ENCODE peak calls at places on chromosomes 3 and 15, in four cellular contexts. One of them, this sample, is unnamed.

GRCh38 chr3:159872374-159873109 is 116.1 kb upstream of the IL12A start:
- DNase-seq in stomach: no peak
- DNase-seq in tibial artery: no peak
- DNase-seq in cardiac muscle cell: peak; percentile 74
- DNase-seq in this sample: peak; percentile 85

GRCh38 chr3:123732447-123732846 is 147.6 kb upstream of the HACD2 start:
- DNase-seq in tibial artery: no peak
- DNase-seq in cardiac muscle cell: no peak
- DNase-seq in stomach: no peak
- DNase-seq in this sample: no peak

GRCh38 chr15:78615151-78615589 is 5.6 kb downstream of the CHRNA3 start:
- DNase-seq in cardiac muscle cell: no peak
- DNase-seq in stomach: peak; percentile 9
- DNase-seq in tibial artery: no peak
- DNase-seq in this sample: no peak

GRCh38 chr15:67105991-67106763 is 40.8 kb downstream of the SMAD3 start:
- DNase-seq in stomach: no peak
- DNase-seq in tibial artery: no peak
- DNase-seq in cardiac muscle cell: no peak
- DNase-seq in this sample: no peak

GRCh38 chr3:193556841-193557240 is 2.1 kb upstream of the ATP13A4 start:
- DNase-seq in cardiac muscle cell: no peak
- DNase-seq in tibial artery: no peak
- DNase-seq in stomach: peak; percentile 87
- DNase-seq in this sample: no peak

GRCh38 chr15:31150732-31151212 is 49.2 kb upstream of the TRPM1 start:
- DNase-seq in stomach: no peak
- DNase-seq in cardiac muscle cell: no peak
- DNase-seq in tibial artery: no peak
- DNase-seq in this sample: no peak

GRCh38 chr3:43923101-43923979 is 232.6 kb downstream of the ABHD5 start:
- DNase-seq in tibial artery: no peak
- DNase-seq in cardiac muscle cell: no peak
- DNase-seq in stomach: no peak
- DNase-seq in this sample: no peak

GRCh38 chr3:61848885-61849284 is 287.5 kb downstream of the PTPRG start:
- DNase-seq in cardiac muscle cell: peak; percentile 97
- DNase-seq in stomach: no peak
- DNase-seq in tibial artery: peak; percentile 41
- DNase-seq in this sample: peak; percentile 94

GRCh38 chr15:51842852-51843737 is 13.6 kb downstream of the TMOD3 start:
- DNase-seq in tibial artery: no peak
- DNase-seq in cardiac muscle cell: peak; percentile 33
- DNase-seq in stomach: no peak
- DNase-seq in this sample: peak; percentile 28

GRCh38 chr3:70608434-70608833 is 296.0 kb upstream of the MDFIC2 start:
- DNase-seq in stomach: no peak
- DNase-seq in tibial artery: no peak
- DNase-seq in cardiac muscle cell: no peak
- DNase-seq in this sample: no peak

GRCh38 chr15:69561071-69561784 is 108.6 kb downstream of the RPLP1 start:
- DNase-seq in cardiac muscle cell: no peak
- DNase-seq in tibial artery: no peak
- DNase-seq in stomach: peak; percentile 79
- DNase-seq in this sample: no peak

GRCh38 chr3:105040026-105040622 is 326.6 kb upstream of the ALCAM start:
- DNase-seq in cardiac muscle cell: peak; percentile 38
- DNase-seq in stomach: no peak
- DNase-seq in tibial artery: no peak
- DNase-seq in this sample: no peak

GRCh38 chr15:60565407-60565806 is 86.5 kb upstream of the ICE2 start:
- DNase-seq in tibial artery: no peak
- DNase-seq in cardiac muscle cell: no peak
- DNase-seq in stomach: no peak
- DNase-seq in this sample: no peak

GRCh38 chr3:127688416-127689265 is 15.9 kb downstream of the ABTB1 start:
- DNase-seq in tibial artery: peak; percentile 29
- DNase-seq in cardiac muscle cell: peak; percentile 34
- DNase-seq in stomach: no peak
- DNase-seq in this sample: peak; percentile 72

GRCh38 chr3:113035387-113035982 is 44.7 kb downstream of the GTPBP8 start:
- DNase-seq in cardiac muscle cell: peak; percentile 74
- DNase-seq in tibial artery: peak; percentile 21
- DNase-seq in stomach: peak; percentile 25
- DNase-seq in this sample: peak; percentile 69

GRCh38 chr3:79032686-79033318 is 735.0 kb downstream of the ROBO1 start:
- DNase-seq in tibial artery: no peak
- DNase-seq in stomach: no peak
- DNase-seq in cardiac muscle cell: peak; percentile 75
- DNase-seq in this sample: peak; percentile 57

GRCh38 chr15:69862540-69862939 is 235.2 kb downstream of the TLE3 start:
- DNase-seq in cardiac muscle cell: peak; percentile 40
- DNase-seq in tibial artery: no peak
- DNase-seq in stomach: no peak
- DNase-seq in this sample: no peak

GRCh38 chr15:80556694-80557367 is 138.3 kb upstream of the ABHD17C start:
- DNase-seq in tibial artery: no peak
- DNase-seq in stomach: no peak
- DNase-seq in cardiac muscle cell: peak; percentile 33
- DNase-seq in this sample: peak; percentile 57

GRCh38 chr15:83044156-83044555 is 22.9 kb downstream of the BTBD1 start:
- DNase-seq in stomach: no peak
- DNase-seq in cardiac muscle cell: no peak
- DNase-seq in tibial artery: no peak
- DNase-seq in this sample: no peak

GRCh38 chr3:52532517-52532837 is 1.2 kb downstream of the NT5DC2 start:
- DNase-seq in tibial artery: no peak
- DNase-seq in stomach: peak; percentile 41
- DNase-seq in cardiac muscle cell: peak; percentile 77
- DNase-seq in this sample: no peak

GRCh38 chr3:193816656-193817311 is 223.8 kb downstream of the OPA1 start:
- DNase-seq in tibial artery: peak; percentile 33
- DNase-seq in cardiac muscle cell: peak; percentile 80
- DNase-seq in stomach: peak; percentile 73
- DNase-seq in this sample: peak; percentile 4

GRCh38 chr15:37015476-37015875 is 84.9 kb downstream of the MEIS2 start:
- DNase-seq in tibial artery: no peak
- DNase-seq in stomach: no peak
- DNase-seq in cardiac muscle cell: no peak
- DNase-seq in this sample: no peak

GRCh38 chr15:93566777-93567176 is 477.8 kb upstream of the RGMA start:
- DNase-seq in stomach: no peak
- DNase-seq in tibial artery: no peak
- DNase-seq in cardiac muscle cell: no peak
- DNase-seq in this sample: no peak

GRCh38 chr3:46146548-46146947 is 61.6 kb downstream of the CCR1 start:
- DNase-seq in tibial artery: no peak
- DNase-seq in cardiac muscle cell: no peak
- DNase-seq in stomach: no peak
- DNase-seq in this sample: no peak

GRCh38 chr15:25701716-25702465 is 161.2 kb downstream of the ATP10A start:
- DNase-seq in cardiac muscle cell: no peak
- DNase-seq in tibial artery: no peak
- DNase-seq in stomach: no peak
- DNase-seq in this sample: no peak

GRCh38 chr15:48996276-48996675 is 32.6 kb upstream of the SHC4 start:
- DNase-seq in stomach: no peak
- DNase-seq in tibial artery: no peak
- DNase-seq in cardiac muscle cell: no peak
- DNase-seq in this sample: peak; percentile 52

GRCh38 chr3:183967693-183968092 is 50.0 kb downstream of the ABCC5 start:
- DNase-seq in tibial artery: no peak
- DNase-seq in cardiac muscle cell: no peak
- DNase-seq in stomach: no peak
- DNase-seq in this sample: no peak

GRCh38 chr3:123419156-123419849 is 29.6 kb downstream of the ADCY5 start:
- DNase-seq in tibial artery: no peak
- DNase-seq in stomach: no peak
- DNase-seq in cardiac muscle cell: no peak
- DNase-seq in this sample: no peak

GRCh38 chr3:38136272-38136806 is 588 bp downstream of the ACAA1 start:
- DNase-seq in cardiac muscle cell: peak; percentile 41
- DNase-seq in stomach: peak; percentile 30
- DNase-seq in tibial artery: no peak
- DNase-seq in this sample: peak; percentile 52

GRCh38 chr15:41865490-41866055 is 26.9 kb downstream of the PLA2G4B start:
- DNase-seq in stomach: no peak
- DNase-seq in cardiac muscle cell: no peak
- DNase-seq in tibial artery: no peak
- DNase-seq in this sample: no peak

GRCh38 chr3:122214718-122215117 is 31.2 kb downstream of the CASR start:
- DNase-seq in cardiac muscle cell: no peak
- DNase-seq in stomach: no peak
- DNase-seq in tibial artery: no peak
- DNase-seq in this sample: no peak

GRCh38 chr3:19931180-19931692 is 2.8 kb downstream of the EFHB start:
- DNase-seq in tibial artery: no peak
- DNase-seq in stomach: no peak
- DNase-seq in cardiac muscle cell: no peak
- DNase-seq in this sample: no peak

DNA sequence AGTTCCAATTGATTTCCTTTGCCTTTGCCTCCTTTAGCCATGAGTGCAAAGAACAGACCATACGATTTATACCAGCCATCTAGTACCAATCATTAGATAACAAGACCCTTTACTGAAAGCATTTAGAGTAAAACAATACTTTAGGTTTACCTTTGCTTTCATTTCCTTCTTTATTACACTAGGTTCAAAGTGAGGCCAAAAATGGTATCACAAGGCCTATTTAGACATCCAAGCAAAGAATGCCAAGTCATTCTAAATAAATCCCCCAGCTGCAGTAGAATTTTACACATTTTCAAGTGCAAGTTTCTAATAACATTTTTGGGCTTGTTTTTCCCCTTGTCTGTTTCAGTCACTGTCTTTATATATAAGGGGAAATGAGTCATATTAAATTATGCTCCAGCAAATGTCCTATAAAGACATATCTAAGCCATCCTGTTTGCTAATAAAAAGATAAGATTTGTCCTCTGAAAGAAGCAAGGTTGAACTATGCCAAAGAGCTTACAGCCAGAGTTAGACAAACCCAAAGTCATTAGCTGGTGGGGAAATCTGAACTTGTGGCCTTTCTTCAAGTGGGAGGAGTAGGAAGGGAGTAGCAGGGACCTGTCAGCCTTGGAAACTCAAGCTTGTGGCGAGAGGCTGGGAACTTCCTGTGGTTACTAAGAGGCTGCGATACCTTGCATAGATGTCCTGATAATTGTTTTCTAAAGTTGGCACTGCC is 232.7 kb downstream of the MECOM start:
- DNase-seq in tibial artery: no peak
- DNase-seq in stomach: peak; percentile 60
- DNase-seq in cardiac muscle cell: peak; percentile 85
- DNase-seq in this sample: no peak
- H3K4me3 ChIP-seq in tibial artery: no peak overlapping the region
- H3K4me3 ChIP-seq in stomach: no peak overlapping the region
- H3K4me3 ChIP-seq in cardiac muscle cell: no peak overlapping the region
- H3K4me3 ChIP-seq in this sample: no peak overlapping the region

GRCh38 chr3:155411500-155412223 is 118.2 kb upstream of the STRIT1 start:
- DNase-seq in tibial artery: no peak
- DNase-seq in cardiac muscle cell: no peak
- DNase-seq in stomach: no peak
- DNase-seq in this sample: no peak
- TF ChIP-seq CTCF in tibial artery: no peak
- TF ChIP-seq CTCF in cardiac muscle cell: no peak
- TF ChIP-seq CTCF in stomach: no peak
- TF ChIP-seq CTCF in this sample: no peak

DNA sequence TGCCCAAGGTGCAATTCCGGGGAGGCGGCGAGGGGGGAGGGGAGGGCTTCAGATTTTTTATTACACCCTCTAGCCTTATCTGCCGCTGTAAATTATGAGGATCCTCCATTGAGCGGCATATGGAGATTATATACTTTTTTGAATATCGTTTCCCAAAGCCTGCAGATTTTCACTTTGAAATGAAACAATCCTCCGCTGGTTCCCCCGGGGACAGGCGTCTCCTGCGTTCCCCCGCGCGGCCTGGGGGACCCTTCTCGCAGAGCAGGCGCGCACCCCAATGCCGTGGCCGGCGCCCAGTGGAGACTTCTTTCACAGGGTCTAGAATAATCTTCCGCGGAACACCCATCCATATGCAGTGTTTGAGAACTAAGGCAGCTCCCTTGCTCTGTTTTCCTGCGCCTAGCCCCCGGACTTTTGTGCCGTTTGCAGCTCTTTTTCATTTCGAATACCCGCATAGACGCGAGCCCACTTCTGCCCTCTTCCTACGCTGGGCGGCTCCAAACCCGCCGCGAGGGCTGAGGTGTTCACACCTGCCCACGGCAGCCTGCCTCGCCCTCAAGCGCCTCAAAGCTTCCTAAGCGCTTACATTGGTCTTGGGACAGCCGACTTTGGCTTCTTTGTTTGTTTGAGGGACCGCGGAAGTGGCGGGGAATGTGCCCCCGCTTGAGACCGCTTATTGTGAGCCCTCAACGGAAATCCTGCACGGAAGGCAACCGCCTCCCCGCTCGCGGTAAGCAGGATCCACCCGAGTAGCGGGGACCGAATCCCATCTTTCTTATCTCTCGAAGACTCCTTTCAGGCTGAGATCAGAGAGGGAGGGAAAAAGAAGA is 7.5 kb downstream of the SOX14 start:
- DNase-seq in stomach: no peak
- DNase-seq in cardiac muscle cell: no peak
- DNase-seq in tibial artery: no peak
- DNase-seq in this sample: no peak
- H3K4me3 ChIP-seq in stomach: peak overlapping the region; percentile 13
- H3K4me3 ChIP-seq in cardiac muscle cell: peak overlapping the region; percentile 8
- H3K4me3 ChIP-seq in tibial artery: peak overlapping the region; percentile 25
- H3K4me3 ChIP-seq in this sample: no peak overlapping the region

GRCh38 chr3:17894434-17895060 is 152.1 kb upstream of the TBC1D5 start:
- DNase-seq in stomach: peak; percentile 36
- DNase-seq in tibial artery: no peak
- DNase-seq in cardiac muscle cell: peak; percentile 82
- DNase-seq in this sample: peak; percentile 59
- TF ChIP-seq CTCF in stomach: peak; percentile 16
- TF ChIP-seq CTCF in tibial artery: no peak
- TF ChIP-seq CTCF in cardiac muscle cell: peak; percentile 65
- TF ChIP-seq CTCF in this sample: peak; percentile 59

This sample was measured in AG10803.